ENCODE peak calls at places on chromosome 1, in four cellular contexts. S is epithelial cell of esophagus, C is lower leg skin, T is sigmoid colon. D is an unnamed sample.

GRCh38 chr1:67749263-67749843 is 64.4 kb downstream of the GADD45A start:
- DNase-seq in S (no peak), C (no peak), T (no peak), D (no peak)

GRCh38 chr1:204376919-204377799 is 17.4 kb upstream of the PLEKHA6 start:
- DNase-seq in S (no peak), C (no peak), T (no peak), D (no peak)

GRCh38 chr1:148158594-148158993 is 6.5 kb upstream of the NBPF11 start:
- DNase-seq in S (no peak), C (no peak), T (no peak), D (no peak)

GRCh38 chr1:230708631-230709580 is 5.0 kb downstream of the AGT start:
- DNase-seq in S (peak; percentile 31), C (peak; percentile 47), T (no peak), D (no peak)

GRCh38 chr1:40438391-40439015 is 11.8 kb upstream of the ZFP69B start:
- DNase-seq in S (peak; percentile 28), C (no peak), T (no peak), D (peak; percentile 56)

GRCh38 chr1:24993871-24994270 is 63.8 kb upstream of the RUNX3 start:
- DNase-seq in S (no peak), C (no peak), T (no peak), D (no peak)

GRCh38 chr1:207963429-207964194 is 52.7 kb upstream of the CD34 start:
- DNase-seq in S (peak; percentile 69), C (peak; percentile 80), T (peak; percentile 94), D (peak; percentile 85)

GRCh38 chr1:182786223-182787001 is 3.2 kb upstream of the NPL start:
- DNase-seq in S (peak; percentile 74), C (no peak), T (peak; percentile 81), D (peak; percentile 86)

GRCh38 chr1:103949714-103950113 is 200.0 kb downstream of the AMY1C start:
- DNase-seq in S (no peak), C (no peak), T (no peak), D (no peak)

GRCh38 chr1:10753279-10753678 is 43.2 kb downstream of the CASZ1 start:
- DNase-seq in S (no peak), C (no peak), T (no peak), D (no peak)
- TF ChIP-seq CTCF in S (no peak), C (no peak), T (no peak), D (no peak)

DNA sequence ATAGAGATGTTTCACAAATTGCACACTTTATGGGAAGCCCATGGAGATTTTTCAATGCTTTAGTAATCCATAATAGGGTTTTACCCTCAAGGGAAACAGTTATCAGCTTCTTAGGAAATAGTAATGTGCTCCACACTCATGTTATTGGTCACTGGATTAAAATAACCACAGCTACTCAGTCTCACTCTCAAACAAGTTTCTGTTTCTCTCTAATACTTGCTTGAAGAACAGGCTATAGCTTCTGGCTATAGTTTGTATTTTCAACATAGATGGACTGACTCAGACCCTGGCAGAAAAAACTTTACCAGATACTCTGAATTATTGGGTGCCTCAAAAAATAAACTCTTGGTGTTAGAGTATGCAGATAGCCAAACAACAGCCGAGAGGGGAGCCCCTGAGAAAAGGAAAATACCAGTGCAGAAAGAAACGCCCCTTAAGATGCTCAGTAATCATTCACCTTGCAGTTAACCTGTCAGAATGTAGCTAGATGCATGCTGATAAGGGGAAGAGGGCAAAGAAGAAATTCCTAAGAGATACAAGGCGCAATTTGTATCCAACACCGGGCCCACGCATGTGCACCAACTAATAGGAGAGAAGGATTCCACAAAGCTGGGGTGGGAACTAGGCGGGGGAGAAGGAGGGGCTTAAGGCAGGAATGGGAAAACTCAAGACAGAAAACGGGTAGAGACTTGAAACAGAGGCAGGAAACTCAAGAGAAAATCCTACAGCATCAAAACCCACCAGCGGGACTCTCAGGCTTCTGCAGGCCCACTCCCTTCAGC is 30.4 kb upstream of the PDE4B start:
- DNase-seq in S (peak; percentile 53), C (no peak), T (no peak), D (no peak)
- H3K4me3 ChIP-seq in S (no peak overlapping the region), C (no peak overlapping the region), T (no peak overlapping the region), D (no peak overlapping the region)

DNA sequence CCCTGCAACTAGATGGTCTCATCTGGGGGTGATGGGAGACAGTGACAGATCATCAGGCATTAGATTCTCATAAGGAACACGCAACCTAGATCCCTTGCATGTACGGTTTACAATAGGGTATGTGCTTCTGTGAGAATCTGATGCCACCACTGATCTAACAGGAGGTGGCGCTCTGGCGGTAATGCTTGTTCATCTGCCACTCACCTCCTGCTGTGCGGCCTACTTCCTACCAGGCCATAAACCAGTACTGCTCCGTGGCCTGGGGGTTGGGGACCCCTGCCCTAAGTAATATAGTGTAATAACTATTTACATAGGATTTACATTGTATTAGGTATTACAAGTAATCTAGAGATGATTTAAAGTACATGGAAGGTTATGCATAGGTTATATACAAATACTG is 134.9 kb downstream of the CLEC20A start:
- DNase-seq in S (no peak), C (no peak), T (no peak), D (no peak)
- TF ChIP-seq CTCF in S (no peak), C (no peak), T (no peak), D (no peak)

DNA sequence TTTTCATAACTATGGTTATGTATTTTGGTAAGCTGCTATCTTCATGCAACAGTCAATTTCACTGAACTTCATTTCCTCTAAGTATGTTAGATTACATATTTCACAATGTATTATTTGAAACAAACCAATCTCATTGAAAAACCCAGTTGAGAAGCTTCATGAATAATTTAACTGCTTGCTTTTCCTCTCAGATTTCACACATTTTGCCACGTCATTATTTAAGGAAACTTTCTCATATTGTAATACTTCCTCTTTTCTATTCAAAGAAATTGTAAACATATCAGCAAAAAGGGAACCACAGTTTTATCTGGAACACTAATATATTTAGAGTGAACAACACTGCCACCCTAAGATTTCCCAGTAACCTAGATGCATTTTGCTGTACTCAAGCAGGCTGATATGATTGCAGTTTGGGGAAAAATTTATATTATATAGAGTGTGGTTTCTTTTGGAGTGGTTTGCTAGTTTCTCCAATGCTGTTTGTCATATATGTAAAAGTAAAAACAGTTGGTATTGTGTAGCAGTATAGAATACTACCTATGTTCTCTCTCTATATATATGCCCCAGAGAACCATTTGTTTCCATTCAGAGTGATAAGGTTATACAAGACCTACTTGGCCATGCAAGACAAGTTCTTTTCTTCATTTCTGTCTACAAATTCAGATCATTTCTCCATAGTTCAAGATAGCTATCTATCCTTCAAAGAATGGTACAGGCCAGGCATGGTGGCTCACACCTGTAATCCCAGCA is 28.4 kb upstream of the AHCTF1 start:
- DNase-seq in S (no peak), C (no peak), T (no peak), D (peak; percentile 34)
- H3K4me3 ChIP-seq in S (no peak overlapping the region), C (no peak overlapping the region), T (no peak overlapping the region), D (no peak overlapping the region)

DNA sequence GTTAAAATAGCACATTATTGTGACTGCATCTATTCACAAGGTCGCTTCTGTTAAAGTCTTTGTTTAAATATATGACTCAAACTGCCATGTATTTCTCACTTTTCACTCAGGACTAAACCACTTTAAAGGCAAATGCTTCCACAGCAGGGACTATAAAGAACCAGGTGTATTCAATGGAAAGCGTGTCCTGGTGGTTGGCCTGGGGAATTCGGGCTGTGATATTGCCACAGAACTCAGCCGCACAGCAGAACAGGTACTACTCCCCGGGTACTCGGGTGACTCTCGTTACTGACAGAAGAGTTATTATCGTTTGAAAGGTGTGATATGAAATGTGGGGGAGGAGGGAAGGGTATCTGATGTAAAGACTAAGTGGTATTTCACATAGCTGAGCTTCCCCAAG is 17.3 kb downstream of the FMO3 start:
- DNase-seq in S (no peak), C (no peak), T (no peak), D (no peak)
- TF ChIP-seq CTCF in S (no peak), C (no peak), T (no peak), D (no peak)